ENCODE peak calls at places on chromosomes 16 and 17, in ten cellular contexts. X is PC-3, A is transverse colon, Q is foreskin fibroblast, S is GM20000, W is progenitor cell of endocrine pancreas, H is fibroblast of pulmonary artery, V is mucosa of descending colon, O is neural crest cell, Z is OCI-LY7. M is an unnamed sample.

GRCh38 chr16:80459331-80459777 is 81.4 kb upstream of the DYNLRB2 start:
- DNase-seq in V (no peak), S (no peak), X (no peak), H (no peak), O (no peak), Z (no peak), W (no peak), A (no peak), Q (no peak), M (no peak)

GRCh38 chr16:10622036-10622921 is 41.9 kb upstream of the EMP2 start:
- DNase-seq in Q (no peak), V (no peak), A (no peak), O (no peak), S (no peak), H (no peak), Z (no peak), W (peak), X (no peak), M (peak)

GRCh38 chr17:1813088-1813487 is 16.6 kb downstream of the SMYD4 start:
- DNase-seq in X (peak), W (no peak), Q (peak), O (no peak), V (no peak), H (peak), S (no peak), Z (no peak), A (no peak), M (no peak)

GRCh38 chr16:74020086-74020670 is 276.4 kb upstream of the PSMD7 start:
- DNase-seq in Q (no peak), V (no peak), H (no peak), W (no peak), S (no peak), O (no peak), X (no peak), A (no peak), Z (no peak), M (no peak)

GRCh38 chr16:82260212-82260795 is 90.3 kb upstream of the MPHOSPH6 start:
- DNase-seq in H (peak), A (no peak), O (no peak), W (no peak), Z (no peak), V (no peak), Q (no peak), S (no peak), X (no peak), M (no peak)

GRCh38 chr16:65185379-65185778 is 63.5 kb upstream of the CDH11 start:
- DNase-seq in V (no peak), Q (no peak), H (no peak), O (no peak), Z (no peak), X (no peak), A (no peak), W (no peak), S (no peak), M (no peak)

GRCh38 chr16:2142942-2143868 is 5.2 kb upstream of the RAB26 start:
- DNase-seq in W (no peak), X (no peak), S (no peak), Z (no peak), O (no peak), A (no peak), Q (no peak), V (no peak), H (no peak), M (no peak)

GRCh38 chr16:5027575-5028235 is 6.0 kb downstream of the NAGPA start:
- DNase-seq in S (no peak), X (no peak), Q (no peak), V (no peak), Z (no peak), H (no peak), A (no peak), W (no peak), O (no peak), M (no peak)

GRCh38 chr17:39198186-39198566 is 707 bp upstream of the CACNB1 start:
- DNase-seq in H (no peak), S (no peak), O (no peak), X (no peak), Q (peak), Z (no peak), A (no peak), V (peak), W (no peak), M (no peak)

GRCh38 chr17:10135539-10136257 is 62.7 kb downstream of the GAS7 start:
- DNase-seq in Z (no peak), X (no peak), O (no peak), Q (peak), A (peak), W (no peak), H (peak), S (no peak), V (peak), M (no peak)

GRCh38 chr16:27362570-27363245 is 39.3 kb upstream of the IL21R start:
- DNase-seq in S (no peak), W (no peak), V (no peak), O (no peak), H (no peak), Q (no peak), Z (no peak), A (no peak), X (no peak), M (no peak)

GRCh38 chr16:81601601-81602251 is 157.1 kb downstream of the CMIP start:
- DNase-seq in X (peak), W (no peak), O (no peak), S (no peak), Q (peak), V (no peak), A (no peak), Z (no peak), H (peak), M (no peak)

GRCh38 chr16:77722315-77723107 is at the start of gene NUDT7:
- DNase-seq in Z (peak), H (peak), S (peak), X (peak), A (peak), O (peak), W (peak), V (peak), Q (peak), M (peak)

GRCh38 chr16:2874584-2875362 is 8.2 kb upstream of the FLYWCH2 start:
- DNase-seq in Q (peak), V (peak), H (peak), O (peak), W (peak), Z (peak), S (peak), A (peak), X (peak), M (no peak)

GRCh38 chr17:44355310-44355640 is 8.4 kb downstream of the FAM171A2 start:
- DNase-seq in H (no peak), O (no peak), S (no peak), Z (no peak), A (no peak), X (no peak), W (no peak), Q (no peak), V (no peak), M (no peak)

GRCh38 chr17:50537721-50538548 is 5.4 kb downstream of the EPN3 start:
- DNase-seq in H (no peak), Z (no peak), X (no peak), O (no peak), S (no peak), V (no peak), W (no peak), Q (no peak), A (no peak), M (no peak)

GRCh38 chr17:47229535-47230443 is 20.6 kb downstream of the MYL4 start:
- DNase-seq in O (peak), Q (peak), H (peak), X (peak), Z (peak), W (peak), A (peak), S (peak), V (peak), M (peak)

GRCh38 chr17:65558311-65558682 is 3.2 kb downstream of the AXIN2 start:
- DNase-seq in V (no peak), S (no peak), Q (no peak), W (no peak), A (no peak), O (no peak), X (no peak), Z (no peak), H (no peak), M (no peak)

GRCh38 chr16:78415669-78416068 is 316.2 kb downstream of the WWOX start:
- DNase-seq in H (no peak), O (no peak), W (no peak), X (no peak), V (no peak), Q (no peak), Z (no peak), S (no peak), A (no peak), M (no peak)

GRCh38 chr17:28744104-28744801 is 442 bp downstream of the TRAF4 start:
- DNase-seq in Q (peak), V (peak), W (peak), A (peak), H (peak), X (no peak), S (peak), Z (peak), O (peak), M (peak)

GRCh38 chr17:35084987-35085386 is 21.5 kb upstream of the RFFL start:
- DNase-seq in H (peak), S (no peak), Z (no peak), A (peak), X (peak), Q (peak), O (no peak), W (no peak), V (no peak), M (no peak)

GRCh38 chr16:57186630-57187507 is 740 bp downstream of the RSPRY1 start:
- DNase-seq in Q (peak), Z (peak), V (peak), W (no peak), X (peak), H (no peak), O (peak), S (no peak), A (peak), M (no peak)

GRCh38 chr16:85400305-85401205 is 212.6 kb upstream of the GSE1 start:
- DNase-seq in Z (no peak), S (no peak), H (no peak), O (no peak), A (no peak), V (no peak), X (no peak), W (no peak), Q (no peak), M (no peak)

GRCh38 chr16:46620265-46621005 is 744 bp downstream of the SHCBP1 start:
- DNase-seq in W (no peak), V (no peak), Z (peak), S (no peak), X (peak), O (no peak), A (no peak), H (peak), Q (peak), M (no peak)

GRCh38 chr16:3570420-3571062 is 6.7 kb downstream of the NLRC3 start:
- DNase-seq in S (no peak), O (no peak), W (no peak), Z (no peak), A (no peak), Q (no peak), H (no peak), V (no peak), X (no peak), M (no peak)

GRCh38 chr16:74035816-74036215 is 260.8 kb upstream of the PSMD7 start:
- DNase-seq in H (peak), S (no peak), W (no peak), Z (peak), O (no peak), A (no peak), X (peak), Q (peak), V (no peak), M (no peak)

GRCh38 chr16:66361604-66362135 is 4.8 kb upstream of the CDH5 start:
- DNase-seq in O (no peak), Q (no peak), V (no peak), S (no peak), Z (no peak), W (no peak), A (no peak), H (no peak), X (no peak), M (no peak)

GRCh38 chr17:80364091-80364691 is 50.8 kb upstream of the ENDOV start:
- DNase-seq in X (peak), A (no peak), H (no peak), Q (no peak), O (peak), Z (peak), V (peak), S (no peak), W (no peak), M (peak)

GRCh38 chr16:58510097-58510775 is 5.1 kb upstream of the SETD6 start:
- DNase-seq in X (no peak), S (no peak), Z (no peak), Q (no peak), W (no peak), A (no peak), O (no peak), V (no peak), H (no peak), M (no peak)

GRCh38 chr17:21360048-21360447 is 16.1 kb upstream of the KCNJ12 start:
- DNase-seq in S (no peak), X (no peak), Q (no peak), O (no peak), Z (no peak), W (no peak), H (no peak), A (no peak), V (no peak), M (no peak)

GRCh38 chr17:20010099-20010863 is 1.1 kb downstream of the SPECC1 start:
- DNase-seq in X (peak), A (peak), V (peak), O (peak), H (peak), S (peak), Q (peak), Z (no peak), W (no peak), M (no peak)

GRCh38 chr16:56939801-56940200 is 7.9 kb downstream of the HERPUD1 start:
- DNase-seq in X (no peak), V (no peak), A (no peak), S (no peak), Q (no peak), W (no peak), Z (no peak), O (no peak), H (no peak), M (no peak)

GRCh38 chr16:89482824-89483220 is 7.5 kb downstream of the ANKRD11 start:
- DNase-seq in O (no peak), W (no peak), A (peak), Q (no peak), V (peak), X (no peak), S (no peak), H (no peak), Z (no peak), M (no peak)

GRCh38 chr17:12545877-12546513 is 119.7 kb upstream of the MYOCD start:
- DNase-seq in X (peak), A (peak), V (peak), O (peak), Q (peak), S (peak), Z (peak), H (peak), W (no peak), M (no peak)

GRCh38 chr16:8867483-8868271 is 1.1 kb downstream of the CARHSP1 start:
- DNase-seq in V (peak), Q (peak), H (no peak), Z (peak), A (peak), X (no peak), W (no peak), O (no peak), S (peak), M (no peak)

GRCh38 chr17:57234252-57235092 is 21.9 kb upstream of the MSI2 start:
- DNase-seq in S (no peak), Q (no peak), O (no peak), Z (no peak), W (no peak), V (no peak), A (no peak), X (no peak), H (no peak), M (no peak)
- TF ChIP-seq CTCF in S (no peak), Q (no peak), O (no peak), Z (peak), W (no peak), V (no peak), A (no peak), X (peak), H (no peak), M (no peak)

GRCh38 chr17:6413073-6413472 is 21.8 kb downstream of the AIPL1 start:
- DNase-seq in W (no peak), S (peak), Z (peak), X (peak), H (peak), O (no peak), V (no peak), Q (peak), A (no peak), M (peak)
- TF ChIP-seq CTCF in W (peak), S (peak), Z (peak), X (peak), H (peak), O (peak), V (no peak), Q (peak), A (no peak), M (peak)

GRCh38 chr16:84183911-84184310 is 2.9 kb downstream of the TAF1C start:
- DNase-seq in V (no peak), S (no peak), A (no peak), Z (no peak), W (no peak), O (no peak), Q (peak), X (no peak), H (no peak), M (no peak)
- TF ChIP-seq CTCF in V (no peak), S (no peak), A (no peak), Z (no peak), W (no peak), O (no peak), Q (no peak), X (peak), H (peak), M (no peak)

GRCh38 chr17:6471531-6472465 is 27.5 kb downstream of the PIMREG start:
- DNase-seq in X (peak), Z (no peak), W (no peak), V (no peak), O (no peak), A (no peak), Q (peak), S (no peak), H (peak), M (no peak)
- TF ChIP-seq CTCF in X (peak), Z (no peak), W (no peak), V (no peak), O (no peak), A (no peak), Q (no peak), S (no peak), H (peak), M (no peak)

DNA sequence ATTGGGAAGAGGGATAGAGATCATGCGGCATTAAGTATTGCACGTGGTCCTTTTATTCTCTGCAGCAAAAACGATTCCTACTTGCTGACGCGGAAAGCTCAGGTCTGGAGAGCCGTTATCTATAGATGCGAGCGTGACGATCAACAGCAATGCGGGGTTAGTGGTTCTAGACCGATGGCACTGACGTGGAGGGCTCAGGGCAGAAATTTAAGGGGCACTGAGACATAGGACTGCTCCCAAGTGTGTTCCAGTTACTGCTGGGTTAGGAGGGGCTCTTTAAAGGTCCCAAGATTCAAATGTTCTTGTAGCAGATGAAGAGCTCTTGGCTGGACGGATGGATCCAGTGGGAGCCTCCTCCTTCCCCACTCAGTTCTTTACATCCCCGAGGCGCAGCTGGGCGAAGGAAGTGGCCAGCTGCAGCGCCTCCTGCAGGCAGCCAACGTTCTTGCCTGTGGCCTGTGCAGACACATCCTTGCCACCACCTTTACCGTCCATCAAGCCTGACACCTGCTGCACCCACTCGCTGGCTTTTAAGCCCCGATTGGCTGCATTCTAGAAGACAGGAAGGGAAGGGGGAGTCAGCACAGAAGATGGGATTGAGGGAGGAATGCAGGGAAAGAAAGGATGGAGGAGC is 732 bp upstream of the EXOSC6 start:
- DNase-seq in Q (peak), V (no peak), X (no peak), H (peak), W (no peak), S (no peak), O (peak), A (no peak), Z (peak), M (no peak)
- TF ChIP-seq CTCF in Q (peak), V (no peak), X (peak), H (peak), W (peak), S (peak), O (peak), A (no peak), Z (peak), M (peak)

GRCh38 chr17:77281024-77281903 is 140.5 kb downstream of the SEC14L1 start:
- DNase-seq in V (peak), W (peak), S (peak), Q (peak), H (peak), Z (peak), A (peak), X (peak), O (peak), M (peak)
- TF ChIP-seq CTCF in V (no peak), W (peak), S (peak), Q (no peak), H (no peak), Z (peak), A (peak), X (peak), O (peak), M (peak)

M was measured in D721Med.